ENCODE peak calls at places on chromosomes 1 and 21, in ten cellular contexts. G, S, E, Y, F, P, Q, V, U and K are unnamed samples.

GRCh38 chr21:41832230-41833137 is 46.7 kb downstream of the PRDM15 start:
- DNase-seq in U (no peak), P (peak; percentile 1), S (no peak), V (peak; percentile 27), F (no peak), Y (no peak), G (no peak), E (no peak), Q (no peak), K (no peak)

GRCh38 chr1:170661646-170662411 is 2.1 kb upstream of the PRRX1 start:
- DNase-seq in S (no peak), P (no peak), G (no peak), V (peak; percentile 21), Q (no peak), U (no peak), E (no peak), Y (peak; percentile 41), F (no peak), K (no peak)

GRCh38 chr1:112708489-112708888 is 1.6 kb upstream of the RHOC start:
- DNase-seq in S (no peak), V (no peak), U (no peak), Y (no peak), G (no peak), Q (no peak), F (no peak), P (no peak), E (no peak), K (no peak)

GRCh38 chr1:10928654-10929053 is 83.8 kb upstream of the TARDBP start:
- DNase-seq in G (no peak), E (no peak), V (no peak), Y (no peak), S (no peak), Q (no peak), P (no peak), U (no peak), F (no peak), K (no peak)

GRCh38 chr1:16267690-16268180 is 30.8 kb upstream of the CPLANE2 start:
- DNase-seq in U (no peak), G (no peak), F (no peak), Y (no peak), P (no peak), V (no peak), S (no peak), E (no peak), Q (no peak), K (no peak)

GRCh38 chr1:47984175-47984789 is 12.9 kb downstream of the TRABD2B start:
- DNase-seq in Q (no peak), E (no peak), S (no peak), U (peak; percentile 15), P (no peak), Y (no peak), F (no peak), G (no peak), V (no peak), K (no peak)

GRCh38 chr1:76239470-76239918 is 164.9 kb downstream of the ST6GALNAC3 start:
- DNase-seq in G (no peak), U (no peak), V (no peak), Y (no peak), S (no peak), F (no peak), P (no peak), E (no peak), Q (no peak), K (no peak)

GRCh38 chr1:242568666-242569065 is 44.2 kb upstream of the PLD5 start:
- DNase-seq in F (no peak), V (no peak), E (no peak), U (no peak), Y (no peak), G (no peak), P (no peak), Q (no peak), S (no peak), K (no peak)

GRCh38 chr1:944341-945325 is 14.4 kb downstream of the NOC2L start:
- DNase-seq in V (no peak), E (no peak), Q (no peak), U (no peak), S (no peak), Y (no peak), F (no peak), P (no peak), G (no peak), K (no peak)

GRCh38 chr1:70079546-70079945 is 125.8 kb downstream of the LRRC40 start:
- DNase-seq in V (no peak), S (no peak), G (no peak), U (no peak), Y (no peak), F (no peak), Q (no peak), P (no peak), E (no peak), K (no peak)

GRCh38 chr1:61318319-61319125 is 236.2 kb downstream of the NFIA start:
- DNase-seq in P (no peak), E (peak; percentile 33), G (no peak), U (peak; percentile 44), Y (peak; percentile 16), V (peak; percentile 88), Q (peak; percentile 82), S (no peak), F (no peak), K (peak; percentile 87)

GRCh38 chr1:208202333-208202987 is 41.7 kb downstream of the PLXNA2 start:
- DNase-seq in Q (no peak), U (no peak), E (no peak), G (no peak), P (no peak), F (no peak), S (no peak), V (no peak), Y (no peak), K (no peak)

GRCh38 chr1:1122078-1122811 is 6.4 kb upstream of the C1orf159 start:
- DNase-seq in E (peak; percentile 90), Y (peak; percentile 94), U (peak; percentile 87), F (no peak), Q (peak; percentile 51), G (peak; percentile 79), S (peak; percentile 76), V (peak; percentile 74), P (no peak), K (peak; percentile 77)

GRCh38 chr1:56967900-56968832 is 2.4 kb upstream of the C8B start:
- DNase-seq in G (peak; percentile 20), V (no peak), P (no peak), Q (no peak), U (peak; percentile 3), Y (peak; percentile 13), S (peak; percentile 14), F (no peak), E (no peak), K (peak; percentile 16)
- TF ChIP-seq CTCF in G (no peak), V (no peak), P (peak; percentile 54), Q (peak; percentile 26), U (peak; percentile 34), Y (no peak), S (peak; percentile 27), F (peak; percentile 69), E (no peak), K (peak; percentile 47)

GRCh38 chr1:228897901-228898300 is 162.6 kb downstream of the RHOU start:
- DNase-seq in E (no peak), U (no peak), Y (no peak), V (no peak), Q (no peak), F (no peak), G (no peak), S (no peak), P (no peak), K (no peak)
- TF ChIP-seq CTCF in E (no peak), U (no peak), Y (no peak), V (no peak), Q (no peak), F (no peak), G (no peak), S (no peak), P (no peak), K (no peak)

DNA sequence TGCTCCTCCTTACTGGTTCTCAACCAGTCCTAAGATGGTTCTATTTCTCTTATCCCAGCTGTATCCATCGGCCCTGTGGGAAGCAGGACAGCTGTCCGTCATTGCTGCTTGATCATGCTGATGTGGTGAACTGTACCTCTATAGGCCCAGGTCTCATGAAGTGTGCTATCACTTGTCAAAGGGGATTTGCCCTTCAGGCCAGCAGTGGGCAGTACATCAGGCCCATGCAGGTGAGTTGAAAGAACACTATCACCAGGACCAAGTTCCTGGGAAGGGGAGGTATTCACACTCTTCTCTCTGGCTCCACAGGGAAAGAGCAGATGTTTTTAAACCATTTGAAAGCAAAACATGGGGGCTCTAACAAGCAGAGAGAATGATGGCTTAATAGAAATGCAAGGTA is 302.6 kb downstream of the PAPPA2 start:
- DNase-seq in E (no peak), G (no peak), F (no peak), Q (no peak), Y (no peak), U (no peak), P (no peak), S (no peak), V (no peak), K (no peak)
- TF ChIP-seq CTCF in E (no peak), G (no peak), F (no peak), Q (no peak), Y (no peak), U (no peak), P (no peak), S (no peak), V (no peak), K (no peak)

GRCh38 chr21:44875341-44875740 is 1.9 kb upstream of the PTTG1IP start:
- DNase-seq in F (peak; percentile 51), Y (no peak), Q (peak; percentile 73), V (peak; percentile 77), U (no peak), P (no peak), G (no peak), E (no peak), S (no peak), K (peak; percentile 59)
- TF ChIP-seq CTCF in F (no peak), Y (peak; percentile 12), Q (peak; percentile 47), V (peak; percentile 40), U (no peak), P (peak; percentile 37), G (peak; percentile 47), E (no peak), S (no peak), K (no peak)

DNA sequence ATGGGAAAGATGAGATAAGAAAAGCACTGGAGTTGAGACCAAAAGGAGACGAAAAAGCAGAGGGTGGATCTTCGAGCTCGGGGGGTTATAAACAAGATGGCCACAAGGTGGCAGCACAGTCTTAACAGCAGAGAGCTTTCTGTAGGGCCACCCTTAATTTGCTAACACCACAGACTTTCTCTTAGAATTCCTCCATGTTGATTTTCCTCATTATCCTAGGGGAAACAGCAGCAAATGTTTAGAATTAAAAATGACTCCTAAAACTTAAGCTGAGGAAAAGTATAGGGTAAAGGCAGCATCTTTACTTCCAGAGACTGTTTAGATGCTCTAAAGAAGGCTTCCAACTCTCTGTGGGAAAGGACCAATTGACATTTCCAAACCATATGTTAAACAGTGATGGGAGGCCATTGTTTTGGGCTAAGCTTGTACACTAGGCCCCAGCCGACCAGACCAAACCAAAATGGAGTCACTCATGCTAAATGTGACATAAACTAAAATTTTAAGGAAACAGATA is 2.5 kb upstream of the APOBEC4 start:
- DNase-seq in G (peak; percentile 74), Y (peak; percentile 75), V (peak; percentile 73), Q (peak; percentile 56), E (peak; percentile 84), P (no peak), S (peak; percentile 74), F (peak; percentile 54), U (peak; percentile 87), K (peak; percentile 87)
- TF ChIP-seq CTCF in G (peak; percentile 90), Y (peak; percentile 82), V (peak; percentile 87), Q (peak; percentile 84), E (peak; percentile 85), P (peak; percentile 84), S (peak; percentile 97), F (peak; percentile 94), U (peak; percentile 93), K (peak; percentile 83)